ENCODE peak calls at places on chromosomes 2 and 18, in four cellular contexts. One of them, this sample, is unnamed.

GRCh38 chr2:226187126-226187525 is 612.5 kb downstream of the IRS1 start:
- DNase-seq in adrenal gland: no peak
- DNase-seq in stimulated activated naive B cell treated with anti-CD40 and anti-IgM and Interleukin-4, amounts not matched to agents 10 μg/mL and 1 μg/mL and 100 μg/mL, for 72 hours: no peak
- DNase-seq in heart left ventricle: no peak
- DNase-seq in this sample: no peak

GRCh38 chr2:232460171-232460570 is 4.2 kb downstream of the ALPI start:
- DNase-seq in heart left ventricle: peak
- DNase-seq in adrenal gland: no peak
- DNase-seq in stimulated activated naive B cell treated with anti-CD40 and anti-IgM and Interleukin-4, amounts not matched to agents 10 μg/mL and 1 μg/mL and 100 μg/mL, for 72 hours: no peak
- DNase-seq in this sample: no peak

GRCh38 chr18:45167109-45167551 is 448.1 kb upstream of the SLC14A2 start:
- DNase-seq in adrenal gland: no peak
- DNase-seq in heart left ventricle: no peak
- DNase-seq in stimulated activated naive B cell treated with anti-CD40 and anti-IgM and Interleukin-4, amounts not matched to agents 10 μg/mL and 1 μg/mL and 100 μg/mL, for 72 hours: no peak
- DNase-seq in this sample: no peak

GRCh38 chr2:222451270-222451674 is 26.9 kb downstream of the SGPP2 start:
- DNase-seq in adrenal gland: no peak
- DNase-seq in heart left ventricle: no peak
- DNase-seq in stimulated activated naive B cell treated with anti-CD40 and anti-IgM and Interleukin-4, amounts not matched to agents 10 μg/mL and 1 μg/mL and 100 μg/mL, for 72 hours: no peak
- DNase-seq in this sample: no peak

GRCh38 chr2:157769866-157770265 is 106.3 kb downstream of the ACVR1 start:
- DNase-seq in adrenal gland: no peak
- DNase-seq in heart left ventricle: no peak
- DNase-seq in stimulated activated naive B cell treated with anti-CD40 and anti-IgM and Interleukin-4, amounts not matched to agents 10 μg/mL and 1 μg/mL and 100 μg/mL, for 72 hours: no peak
- DNase-seq in this sample: no peak

GRCh38 chr2:129256642-129257041 is 722.8 kb upstream of the RAB6C start:
- DNase-seq in adrenal gland: no peak
- DNase-seq in heart left ventricle: no peak
- DNase-seq in stimulated activated naive B cell treated with anti-CD40 and anti-IgM and Interleukin-4, amounts not matched to agents 10 μg/mL and 1 μg/mL and 100 μg/mL, for 72 hours: no peak
- DNase-seq in this sample: no peak

GRCh38 chr2:46337208-46337994 is 40.2 kb downstream of the EPAS1 start:
- DNase-seq in stimulated activated naive B cell treated with anti-CD40 and anti-IgM and Interleukin-4, amounts not matched to agents 10 μg/mL and 1 μg/mL and 100 μg/mL, for 72 hours: no peak
- DNase-seq in heart left ventricle: no peak
- DNase-seq in adrenal gland: no peak
- DNase-seq in this sample: no peak

GRCh38 chr18:3500016-3500415 is 50.0 kb downstream of the TGIF1 start:
- DNase-seq in heart left ventricle: no peak
- DNase-seq in adrenal gland: peak
- DNase-seq in stimulated activated naive B cell treated with anti-CD40 and anti-IgM and Interleukin-4, amounts not matched to agents 10 μg/mL and 1 μg/mL and 100 μg/mL, for 72 hours: no peak
- DNase-seq in this sample: no peak

GRCh38 chr18:24398515-24398914 is 891 bp upstream of the OSBPL1A start:
- DNase-seq in heart left ventricle: no peak
- DNase-seq in stimulated activated naive B cell treated with anti-CD40 and anti-IgM and Interleukin-4, amounts not matched to agents 10 μg/mL and 1 μg/mL and 100 μg/mL, for 72 hours: no peak
- DNase-seq in adrenal gland: no peak
- DNase-seq in this sample: peak

GRCh38 chr2:208065476-208065875 is 40.1 kb upstream of the PLEKHM3 start:
- DNase-seq in stimulated activated naive B cell treated with anti-CD40 and anti-IgM and Interleukin-4, amounts not matched to agents 10 μg/mL and 1 μg/mL and 100 μg/mL, for 72 hours: no peak
- DNase-seq in adrenal gland: no peak
- DNase-seq in heart left ventricle: no peak
- DNase-seq in this sample: no peak

GRCh38 chr2:107001964-107002696 is 116.2 kb upstream of the ST6GAL2 start:
- DNase-seq in adrenal gland: no peak
- DNase-seq in heart left ventricle: no peak
- DNase-seq in stimulated activated naive B cell treated with anti-CD40 and anti-IgM and Interleukin-4, amounts not matched to agents 10 μg/mL and 1 μg/mL and 100 μg/mL, for 72 hours: no peak
- DNase-seq in this sample: no peak

GRCh38 chr18:45755936-45756335 is 32.0 kb downstream of the SLC14A1 start:
- DNase-seq in adrenal gland: peak
- DNase-seq in stimulated activated naive B cell treated with anti-CD40 and anti-IgM and Interleukin-4, amounts not matched to agents 10 μg/mL and 1 μg/mL and 100 μg/mL, for 72 hours: no peak
- DNase-seq in heart left ventricle: peak
- DNase-seq in this sample: no peak

This sample was measured in right cardiac atrium.